ENCODE peak calls at places on chromosome 3, in eight cellular contexts. One of them, this sample, is unnamed.
A peak's percentile ranks its signal among the peaks of the same experiment; 100 is the strongest.

GRCh38 chr3:56254835-56255234 is 213.4 kb downstream of the ERC2 start:
- DNase-seq in iPS DF 6.9: no peak
- DNase-seq in psoas muscle: no peak
- DNase-seq in fibroblast of lung: no peak
- DNase-seq in Karpas-422: peak; percentile 64
- DNase-seq in IMR-90: no peak
- DNase-seq in ovary: no peak
- DNase-seq in cardiac muscle cell: no peak
- DNase-seq in this sample: no peak

GRCh38 chr3:52860424-52860768 is 25.6 kb upstream of the MUSTN1 start:
- DNase-seq in iPS DF 6.9: no peak
- DNase-seq in psoas muscle: no peak
- DNase-seq in fibroblast of lung: no peak
- DNase-seq in Karpas-422: no peak
- DNase-seq in IMR-90: no peak
- DNase-seq in ovary: no peak
- DNase-seq in cardiac muscle cell: no peak
- DNase-seq in this sample: no peak

GRCh38 chr3:27885641-27886040 is 163.5 kb upstream of the EOMES start:
- DNase-seq in iPS DF 6.9: no peak
- DNase-seq in psoas muscle: no peak
- DNase-seq in fibroblast of lung: no peak
- DNase-seq in Karpas-422: no peak
- DNase-seq in IMR-90: no peak
- DNase-seq in ovary: no peak
- DNase-seq in cardiac muscle cell: no peak
- DNase-seq in this sample: no peak

GRCh38 chr3:40985195-40985594 is 214.1 kb upstream of the CTNNB1 start:
- DNase-seq in iPS DF 6.9: no peak
- DNase-seq in psoas muscle: no peak
- DNase-seq in fibroblast of lung: no peak
- DNase-seq in Karpas-422: no peak
- DNase-seq in IMR-90: no peak
- DNase-seq in ovary: no peak
- DNase-seq in cardiac muscle cell: peak; percentile 6
- DNase-seq in this sample: no peak

GRCh38 chr3:52012699-52013098 is 17.0 kb upstream of the RPL29 start:
- DNase-seq in iPS DF 6.9: no peak
- DNase-seq in psoas muscle: peak; percentile 22
- DNase-seq in fibroblast of lung: no peak
- DNase-seq in Karpas-422: no peak
- DNase-seq in IMR-90: no peak
- DNase-seq in ovary: no peak
- DNase-seq in cardiac muscle cell: no peak
- DNase-seq in this sample: no peak

GRCh38 chr3:33826688-33827087 is 28.3 kb downstream of the PDCD6IP start:
- DNase-seq in iPS DF 6.9: no peak
- DNase-seq in psoas muscle: no peak
- DNase-seq in fibroblast of lung: peak; percentile 8
- DNase-seq in Karpas-422: no peak
- DNase-seq in IMR-90: peak; percentile 75
- DNase-seq in ovary: no peak
- DNase-seq in cardiac muscle cell: no peak
- DNase-seq in this sample: no peak

GRCh38 chr3:181741428-181741827 is 29.7 kb downstream of the SOX2 start:
- DNase-seq in iPS DF 6.9: no peak
- DNase-seq in psoas muscle: no peak
- DNase-seq in fibroblast of lung: no peak
- DNase-seq in Karpas-422: no peak
- DNase-seq in IMR-90: no peak
- DNase-seq in ovary: no peak
- DNase-seq in cardiac muscle cell: no peak
- DNase-seq in this sample: no peak

GRCh38 chr3:61768284-61769012 is 207.1 kb downstream of the PTPRG start:
- DNase-seq in iPS DF 6.9: no peak
- DNase-seq in psoas muscle: no peak
- DNase-seq in fibroblast of lung: no peak
- DNase-seq in Karpas-422: no peak
- DNase-seq in IMR-90: peak; percentile 11
- DNase-seq in ovary: no peak
- DNase-seq in cardiac muscle cell: no peak
- DNase-seq in this sample: no peak

GRCh38 chr3:18225709-18226108 is 199.4 kb downstream of the SATB1 start:
- DNase-seq in iPS DF 6.9: no peak
- DNase-seq in psoas muscle: no peak
- DNase-seq in fibroblast of lung: no peak
- DNase-seq in Karpas-422: no peak
- DNase-seq in IMR-90: no peak
- DNase-seq in ovary: no peak
- DNase-seq in cardiac muscle cell: no peak
- DNase-seq in this sample: no peak

GRCh38 chr3:6747017-6747416 is 113.9 kb upstream of the GRM7 start:
- DNase-seq in iPS DF 6.9: no peak
- DNase-seq in psoas muscle: no peak
- DNase-seq in fibroblast of lung: no peak
- DNase-seq in Karpas-422: no peak
- DNase-seq in IMR-90: no peak
- DNase-seq in ovary: no peak
- DNase-seq in cardiac muscle cell: no peak
- DNase-seq in this sample: no peak

GRCh38 chr3:39962566-39962965 is 153.2 kb downstream of the MYRIP start:
- DNase-seq in iPS DF 6.9: no peak
- DNase-seq in psoas muscle: no peak
- DNase-seq in fibroblast of lung: no peak
- DNase-seq in Karpas-422: no peak
- DNase-seq in IMR-90: no peak
- DNase-seq in ovary: no peak
- DNase-seq in cardiac muscle cell: no peak
- DNase-seq in this sample: no peak

GRCh38 chr3:9441501-9442221 is 44.2 kb downstream of the SETD5 start:
- DNase-seq in iPS DF 6.9: no peak
- DNase-seq in psoas muscle: no peak
- DNase-seq in fibroblast of lung: no peak
- DNase-seq in Karpas-422: no peak
- DNase-seq in IMR-90: no peak
- DNase-seq in ovary: no peak
- DNase-seq in cardiac muscle cell: no peak
- DNase-seq in this sample: no peak

GRCh38 chr3:160400048-160400630 is 689 bp downstream of the SMC4 start:
- DNase-seq in iPS DF 6.9: no peak
- DNase-seq in psoas muscle: peak; percentile 39
- DNase-seq in fibroblast of lung: peak; percentile 68
- DNase-seq in Karpas-422: peak; percentile 70
- DNase-seq in IMR-90: peak; percentile 49
- DNase-seq in ovary: peak; percentile 55
- DNase-seq in cardiac muscle cell: peak; percentile 61
- DNase-seq in this sample: peak; percentile 68

GRCh38 chr3:127676456-127676855 is 3.7 kb downstream of the ABTB1 start:
- DNase-seq in iPS DF 6.9: no peak
- DNase-seq in psoas muscle: no peak
- DNase-seq in fibroblast of lung: no peak
- DNase-seq in Karpas-422: no peak
- DNase-seq in IMR-90: no peak
- DNase-seq in ovary: peak; percentile 17
- DNase-seq in cardiac muscle cell: no peak
- DNase-seq in this sample: no peak

GRCh38 chr3:65659396-65659795 is 379.3 kb downstream of the MAGI1 start:
- DNase-seq in iPS DF 6.9: no peak
- DNase-seq in psoas muscle: no peak
- DNase-seq in fibroblast of lung: no peak
- DNase-seq in Karpas-422: no peak
- DNase-seq in IMR-90: no peak
- DNase-seq in ovary: no peak
- DNase-seq in cardiac muscle cell: no peak
- DNase-seq in this sample: no peak

GRCh38 chr3:152356870-152357276 is 88.1 kb downstream of the MBNL1 start:
- DNase-seq in iPS DF 6.9: no peak
- DNase-seq in psoas muscle: no peak
- DNase-seq in fibroblast of lung: no peak
- DNase-seq in Karpas-422: no peak
- DNase-seq in IMR-90: no peak
- DNase-seq in ovary: no peak
- DNase-seq in cardiac muscle cell: no peak
- DNase-seq in this sample: no peak

GRCh38 chr3:54427951-54428871 is 305.9 kb downstream of the CACNA2D3 start:
- DNase-seq in iPS DF 6.9: peak; percentile 61
- DNase-seq in psoas muscle: peak; percentile 15
- DNase-seq in fibroblast of lung: peak; percentile 78
- DNase-seq in Karpas-422: peak; percentile 82
- DNase-seq in IMR-90: peak; percentile 76
- DNase-seq in ovary: peak; percentile 57
- DNase-seq in cardiac muscle cell: peak; percentile 78
- DNase-seq in this sample: no peak

GRCh38 chr3:184368804-184369183 is 7.3 kb downstream of the POLR2H start:
- DNase-seq in iPS DF 6.9: no peak
- DNase-seq in psoas muscle: no peak
- DNase-seq in fibroblast of lung: peak; percentile 69
- DNase-seq in Karpas-422: no peak
- DNase-seq in IMR-90: peak; percentile 75
- DNase-seq in ovary: no peak
- DNase-seq in cardiac muscle cell: no peak
- DNase-seq in this sample: no peak

GRCh38 chr3:165895919-165896318 is 58.7 kb upstream of the BCHE start:
- DNase-seq in iPS DF 6.9: peak; percentile 73
- DNase-seq in psoas muscle: no peak
- DNase-seq in fibroblast of lung: peak; percentile 14
- DNase-seq in Karpas-422: peak; percentile 70
- DNase-seq in IMR-90: no peak
- DNase-seq in ovary: no peak
- DNase-seq in cardiac muscle cell: peak; percentile 82
- DNase-seq in this sample: no peak

GRCh38 chr3:155354658-155355057 is 61.2 kb upstream of the STRIT1 start:
- DNase-seq in iPS DF 6.9: no peak
- DNase-seq in psoas muscle: no peak
- DNase-seq in fibroblast of lung: no peak
- DNase-seq in Karpas-422: no peak
- DNase-seq in IMR-90: no peak
- DNase-seq in ovary: no peak
- DNase-seq in cardiac muscle cell: no peak
- DNase-seq in this sample: no peak

GRCh38 chr3:119819806-119820205 is 37.9 kb downstream of the NR1I2 start:
- DNase-seq in iPS DF 6.9: no peak
- DNase-seq in psoas muscle: no peak
- DNase-seq in fibroblast of lung: no peak
- DNase-seq in Karpas-422: no peak
- DNase-seq in IMR-90: peak; percentile 6
- DNase-seq in ovary: no peak
- DNase-seq in cardiac muscle cell: no peak
- DNase-seq in this sample: no peak

GRCh38 chr3:187104956-187105355 is 34.3 kb downstream of the RPL39L start:
- DNase-seq in iPS DF 6.9: no peak
- DNase-seq in psoas muscle: no peak
- DNase-seq in fibroblast of lung: no peak
- DNase-seq in Karpas-422: no peak
- DNase-seq in IMR-90: no peak
- DNase-seq in ovary: no peak
- DNase-seq in cardiac muscle cell: no peak
- DNase-seq in this sample: no peak

GRCh38 chr3:183217548-183218321 is 35.3 kb upstream of the B3GNT5 start:
- DNase-seq in iPS DF 6.9: no peak
- DNase-seq in psoas muscle: no peak
- DNase-seq in fibroblast of lung: no peak
- DNase-seq in Karpas-422: peak; percentile 63
- DNase-seq in IMR-90: no peak
- DNase-seq in ovary: no peak
- DNase-seq in cardiac muscle cell: no peak
- DNase-seq in this sample: no peak

GRCh38 chr3:114490829-114491228 is 197.0 kb downstream of the TIGIT start:
- DNase-seq in iPS DF 6.9: no peak
- DNase-seq in psoas muscle: no peak
- DNase-seq in fibroblast of lung: no peak
- DNase-seq in Karpas-422: no peak
- DNase-seq in IMR-90: no peak
- DNase-seq in ovary: no peak
- DNase-seq in cardiac muscle cell: no peak
- DNase-seq in this sample: no peak
- H3K4me1 ChIP-seq in iPS DF 6.9: no peaks in the 10 kb centered on the region
- H3K4me1 ChIP-seq in psoas muscle: peaks cover 58% of the 10 kb centered on the region
- H3K4me1 ChIP-seq in fibroblast of lung: no peaks in the 10 kb centered on the region
- H3K4me1 ChIP-seq in Karpas-422: no peaks in the 10 kb centered on the region
- H3K4me1 ChIP-seq in IMR-90: no peaks in the 10 kb centered on the region
- H3K4me1 ChIP-seq in ovary: no peaks in the 10 kb centered on the region
- H3K4me1 ChIP-seq in cardiac muscle cell: no peaks in the 10 kb centered on the region
- H3K4me1 ChIP-seq in this sample: no peaks in the 10 kb centered on the region

DNA sequence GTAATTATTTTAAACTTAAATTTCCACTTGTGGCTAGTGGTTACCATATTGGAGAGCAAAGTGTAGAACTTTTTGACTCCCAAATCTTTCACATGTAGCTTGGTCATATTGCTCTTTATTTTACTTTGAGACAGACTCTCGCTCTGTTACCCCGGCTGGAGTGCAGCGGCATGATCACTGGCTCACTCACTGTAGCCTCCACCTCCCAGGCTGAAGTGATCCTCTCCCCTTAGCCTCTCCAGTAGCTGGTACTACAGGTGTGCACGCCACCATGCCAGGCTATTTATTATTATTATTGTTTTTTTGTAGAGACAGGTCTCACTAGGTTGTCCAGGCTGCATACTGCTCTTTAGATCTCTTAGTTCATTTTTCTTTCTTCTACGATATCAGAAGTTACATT is 3.9 kb downstream of the FNDC3B start:
- DNase-seq in iPS DF 6.9: no peak
- DNase-seq in psoas muscle: no peak
- DNase-seq in fibroblast of lung: no peak
- DNase-seq in Karpas-422: no peak
- DNase-seq in IMR-90: no peak
- DNase-seq in ovary: no peak
- DNase-seq in cardiac muscle cell: no peak
- DNase-seq in this sample: no peak
- H3K4me3 ChIP-seq in iPS DF 6.9: no peak overlapping the region
- H3K4me3 ChIP-seq in psoas muscle: peak overlapping the region; percentile 95
- H3K4me3 ChIP-seq in fibroblast of lung: no peak overlapping the region
- H3K4me3 ChIP-seq in Karpas-422: no peak overlapping the region
- H3K4me3 ChIP-seq in IMR-90: no peak overlapping the region
- H3K4me3 ChIP-seq in ovary: no peak overlapping the region
- H3K4me3 ChIP-seq in cardiac muscle cell: no peak overlapping the region
- H3K4me3 ChIP-seq in this sample: no peak overlapping the region

DNA sequence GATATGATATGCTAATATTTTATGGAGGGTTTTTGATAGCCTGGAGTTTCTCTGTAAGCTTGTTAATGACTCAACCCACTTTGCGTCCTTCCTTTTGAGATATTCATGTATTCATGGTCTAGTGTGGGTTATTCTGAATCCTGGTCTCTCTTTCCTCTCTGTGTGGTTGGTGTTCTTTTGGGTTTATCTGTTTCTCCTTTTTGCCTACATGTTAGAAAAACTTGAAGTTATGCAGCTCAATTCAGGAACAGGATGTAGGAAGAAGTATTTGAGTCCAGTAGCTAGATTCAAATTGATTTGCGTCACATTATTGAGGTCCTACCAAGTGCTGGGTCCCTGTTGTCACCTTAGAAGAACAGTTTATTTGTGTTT is 28.1 kb downstream of the CMTM7 start:
- DNase-seq in iPS DF 6.9: no peak
- DNase-seq in psoas muscle: no peak
- DNase-seq in fibroblast of lung: no peak
- DNase-seq in Karpas-422: no peak
- DNase-seq in IMR-90: no peak
- DNase-seq in ovary: no peak
- DNase-seq in cardiac muscle cell: no peak
- DNase-seq in this sample: no peak
- H3K4me1 ChIP-seq in iPS DF 6.9: no peaks in the 10 kb centered on the region
- H3K4me1 ChIP-seq in psoas muscle: peaks cover 30% of the 10 kb centered on the region
- H3K4me1 ChIP-seq in fibroblast of lung: peaks cover 5% of the 10 kb centered on the region
- H3K4me1 ChIP-seq in Karpas-422: peaks cover 7% of the 10 kb centered on the region
- H3K4me1 ChIP-seq in IMR-90: peaks cover 16% of the 10 kb centered on the region
- H3K4me1 ChIP-seq in ovary: peaks cover 7% of the 10 kb centered on the region
- H3K4me1 ChIP-seq in cardiac muscle cell: peaks cover 15% of the 10 kb centered on the region
- H3K4me1 ChIP-seq in this sample: peaks cover 66% of the 10 kb centered on the region

GRCh38 chr3:112640333-112640863 is 545 bp downstream of the CCDC80 start:
- DNase-seq in iPS DF 6.9: no peak
- DNase-seq in psoas muscle: no peak
- DNase-seq in fibroblast of lung: peak; percentile 93
- DNase-seq in Karpas-422: no peak
- DNase-seq in IMR-90: peak; percentile 90
- DNase-seq in ovary: peak; percentile 33
- DNase-seq in cardiac muscle cell: peak; percentile 38
- DNase-seq in this sample: no peak
- H3K4me3 ChIP-seq in iPS DF 6.9: no peak overlapping the region
- H3K4me3 ChIP-seq in psoas muscle: peak overlapping the region; percentile 54
- H3K4me3 ChIP-seq in fibroblast of lung: peak overlapping the region; percentile 59
- H3K4me3 ChIP-seq in Karpas-422: no peak overlapping the region
- H3K4me3 ChIP-seq in IMR-90: peak overlapping the region; percentile 84
- H3K4me3 ChIP-seq in ovary: peak overlapping the region; percentile 35
- H3K4me3 ChIP-seq in cardiac muscle cell: peak overlapping the region; percentile 21
- H3K4me3 ChIP-seq in this sample: peak overlapping the region; percentile 40

This sample was measured in lower lobe of right lung.